ENCODE peak calls at places on chromosomes 3 and 15, in six cellular contexts. Y, O, H, R, B and J are unnamed samples.

GRCh38 chr15:62509395-62509973 is 344.4 kb upstream of the C2CD4B start:
- DNase-seq in O (no peak), Y (no peak), H (no peak), R (no peak), B (no peak), J (no peak)

GRCh38 chr3:126441256-126441880 is 34.3 kb downstream of the ZXDC start:
- DNase-seq in R (no peak), H (no peak), B (no peak), O (no peak), Y (peak; percentile 69), J (no peak)

GRCh38 chr3:28022916-28023315 is 218.5 kb upstream of the CMC1 start:
- DNase-seq in B (no peak), Y (no peak), R (no peak), O (no peak), H (no peak), J (no peak)

GRCh38 chr3:31934018-31934417 is 47.0 kb downstream of the OSBPL10 start:
- DNase-seq in H (no peak), R (no peak), O (no peak), Y (no peak), B (no peak), J (no peak)

GRCh38 chr3:184593201-184593922 is 31.8 kb downstream of the EPHB3 start:
- DNase-seq in Y (no peak), B (no peak), R (no peak), O (no peak), H (no peak), J (no peak)

GRCh38 chr3:52289747-52290595 is 2.3 kb downstream of the GLYCTK start:
- DNase-seq in O (no peak), H (no peak), B (no peak), Y (peak; percentile 89), R (no peak), J (no peak)

GRCh38 chr3:61649381-61650170 is 88.2 kb downstream of the PTPRG start:
- DNase-seq in B (no peak), R (no peak), O (no peak), H (no peak), Y (no peak), J (no peak)

GRCh38 chr3:50525987-50526386 is 22.6 kb upstream of the CACNA2D2 start:
- DNase-seq in R (peak; percentile 16), B (no peak), Y (no peak), H (no peak), O (peak; percentile 69), J (peak; percentile 39)

GRCh38 chr15:79193157-79193948 is 89.2 kb upstream of the ANKRD34C start:
- DNase-seq in H (no peak), B (no peak), O (no peak), R (no peak), Y (no peak), J (no peak)

GRCh38 chr15:73004462-73004861 is 47.8 kb upstream of the NEO1 start:
- DNase-seq in O (no peak), R (no peak), H (no peak), B (no peak), Y (no peak), J (no peak)

GRCh38 chr3:84125201-84125721 is 833.5 kb upstream of the CADM2 start:
- DNase-seq in O (no peak), Y (no peak), H (no peak), B (no peak), R (no peak), J (no peak)

GRCh38 chr3:138465451-138465850 is 31.0 kb downstream of the ESYT3 start:
- DNase-seq in Y (peak; percentile 83), B (no peak), O (no peak), H (no peak), R (no peak), J (no peak)

GRCh38 chr3:141333796-141334626 is 34.3 kb upstream of the ZBTB38 start:
- DNase-seq in B (no peak), O (no peak), H (no peak), R (no peak), Y (no peak), J (no peak)

GRCh38 chr3:138935864-138936762 is 10.8 kb downstream of the FOXL2 start:
- DNase-seq in R (peak; percentile 54), H (no peak), B (peak; percentile 83), Y (peak; percentile 95), O (peak; percentile 75), J (peak; percentile 80)

GRCh38 chr3:127144631-127145030 is 48.3 kb upstream of the PRR23E start:
- DNase-seq in Y (peak; percentile 43), B (no peak), H (no peak), R (no peak), O (no peak), J (no peak)

GRCh38 chr3:192817053-192817452 is 89.7 kb upstream of the FGF12 start:
- DNase-seq in O (no peak), B (no peak), R (no peak), H (peak; percentile 65), Y (no peak), J (no peak)

GRCh38 chr3:159902531-159903314 is 85.9 kb upstream of the IL12A start:
- DNase-seq in O (no peak), R (no peak), H (no peak), B (no peak), Y (no peak), J (no peak)

GRCh38 chr3:113249111-113249510 is 37.8 kb downstream of the BOC start:
- DNase-seq in H (peak; percentile 49), B (no peak), R (no peak), O (no peak), Y (no peak), J (no peak)

GRCh38 chr3:112735927-112736326 is 95.0 kb upstream of the CCDC80 start:
- DNase-seq in Y (no peak), R (no peak), H (no peak), B (no peak), O (no peak), J (no peak)

GRCh38 chr15:42338500-42338899 is 20.8 kb upstream of the CAPN3 start:
- DNase-seq in O (no peak), H (no peak), B (no peak), Y (no peak), R (no peak), J (no peak)

GRCh38 chr15:67747949-67748348 is 77.4 kb upstream of the SKOR1 start:
- DNase-seq in B (no peak), Y (no peak), O (no peak), H (no peak), R (no peak), J (no peak)